ENCODE peak calls at places on chromosomes 6 and 20, in ten cellular contexts. G is ecto neural progenitor cell, R is GM13976, U is right lobe of liver, J is cardiac fibroblast, F is RCC 7860, T is GM03348, L is iPS-NIHi11, H is GOT3, C is cortex of kidney. Y is an unnamed sample.

GRCh38 chr6:116439572-116439971 is 21.6 kb upstream of the CALHM6 start:
- DNase-seq in R (no peak), L (no peak), C (no peak), H (no peak), U (no peak), J (peak), G (no peak), F (no peak), T (peak), Y (peak)

GRCh38 chr6:21263531-21264287 is 329.8 kb upstream of the SOX4 start:
- DNase-seq in C (no peak), R (peak), H (no peak), J (no peak), F (peak), G (no peak), L (no peak), T (no peak), U (no peak), Y (peak)

GRCh38 chr20:57392130-57392445 is 892 bp downstream of the RBM38 start:
- DNase-seq in R (peak), F (no peak), L (no peak), C (no peak), U (no peak), T (no peak), G (no peak), H (no peak), J (no peak), Y (no peak)

GRCh38 chr6:111105578-111105977 is 18.3 kb downstream of the SLC16A10 start:
- DNase-seq in F (peak), U (peak), T (no peak), R (no peak), J (peak), G (no peak), L (peak), C (no peak), H (no peak), Y (peak)

GRCh38 chr6:114339706-114340105 is 3.1 kb downstream of the HS3ST5 start:
- DNase-seq in L (no peak), T (no peak), C (no peak), G (no peak), H (no peak), U (no peak), R (no peak), F (no peak), J (no peak), Y (peak)

GRCh38 chr6:100116409-100117194 is 122.6 kb upstream of the MCHR2 start:
- DNase-seq in G (peak), J (peak), H (no peak), T (peak), U (no peak), F (peak), L (peak), R (peak), C (no peak), Y (peak)

GRCh38 chr20:21840991-21841390 is 135.5 kb downstream of the PAX1 start:
- DNase-seq in U (no peak), J (no peak), F (no peak), R (no peak), H (no peak), C (no peak), T (no peak), G (no peak), L (no peak), Y (no peak)

GRCh38 chr20:44409132-44409600 is 53.7 kb downstream of the HNF4A start:
- DNase-seq in C (no peak), J (peak), H (no peak), T (peak), G (no peak), F (no peak), L (no peak), R (no peak), U (no peak), Y (peak)

GRCh38 chr6:151096255-151096612 is 143.5 kb upstream of the AKAP12 start:
- DNase-seq in J (peak), F (no peak), U (no peak), G (no peak), C (no peak), H (no peak), L (no peak), T (no peak), R (no peak), Y (no peak)

GRCh38 chr6:125868996-125869395 is 78.2 kb downstream of the NCOA7 start:
- DNase-seq in G (no peak), C (no peak), L (no peak), U (no peak), J (peak), T (no peak), R (no peak), F (no peak), H (no peak), Y (no peak)

GRCh38 chr6:37576336-37576737 is 76.6 kb upstream of the CCDC167 start:
- DNase-seq in F (peak), L (no peak), C (no peak), H (no peak), T (peak), G (no peak), R (no peak), J (no peak), U (no peak), Y (peak)

GRCh38 chr20:58374906-58375760 is 13.9 kb upstream of the VAPB start:
- DNase-seq in U (no peak), C (no peak), G (peak), F (no peak), R (no peak), H (no peak), J (peak), T (peak), L (peak), Y (peak)

GRCh38 chr20:22429175-22430153 is 154.9 kb downstream of the FOXA2 start:
- DNase-seq in C (no peak), U (peak), G (no peak), F (no peak), T (no peak), R (no peak), H (no peak), L (no peak), J (no peak), Y (no peak)

GRCh38 chr20:21505810-21506530 is 7.9 kb downstream of the NKX2-2 start:
- DNase-seq in R (peak), T (peak), U (peak), L (peak), C (no peak), J (peak), G (peak), H (no peak), F (no peak), Y (peak)